ENCODE peak calls at places on chromosomes 3 and 15, in four cellular contexts. A, N, M and U are unnamed samples.

GRCh38 chr3:52983336-52983807 is 62.5 kb downstream of the SFMBT1 start:
- DNase-seq in A (no peak), N (no peak), M (no peak), U (no peak)

GRCh38 chr3:23389089-23389488 is 186.0 kb downstream of the UBE2E2 start:
- DNase-seq in A (no peak), N (peak; percentile 30), M (no peak), U (no peak)

GRCh38 chr3:128579927-128580326 is 70.7 kb downstream of the RPN1 start:
- DNase-seq in A (no peak), N (no peak), M (no peak), U (no peak)

GRCh38 chr3:194212869-194213320 is 76.9 kb downstream of the HES1 start:
- DNase-seq in A (no peak), N (peak; percentile 96), M (no peak), U (peak; percentile 82)

GRCh38 chr3:22685598-22685997 is 517.5 kb upstream of the UBE2E2 start:
- DNase-seq in A (no peak), N (no peak), M (no peak), U (no peak)

GRCh38 chr15:57947781-57948180 is 117.7 kb downstream of the ALDH1A2 start:
- DNase-seq in A (no peak), N (peak; percentile 27), M (no peak), U (no peak)

GRCh38 chr15:78075490-78076230 is 1.9 kb downstream of the TBC1D2B start:
- DNase-seq in A (peak; percentile 79), N (peak; percentile 56), M (no peak), U (peak; percentile 98)

GRCh38 chr3:49616061-49616460 is 58.1 kb upstream of the APEH start:
- DNase-seq in A (no peak), N (no peak), M (no peak), U (no peak)

GRCh38 chr3:53132347-53132746 is 2.1 kb upstream of the RFT1 start:
- DNase-seq in A (peak; percentile 63), N (no peak), M (no peak), U (no peak)

GRCh38 chr15:57503911-57504598 is 87.6 kb upstream of the MYZAP start:
- DNase-seq in A (no peak), N (no peak), M (no peak), U (no peak)

GRCh38 chr3:29686889-29687592 is 406.2 kb downstream of the RBMS3 start:
- DNase-seq in A (no peak), N (no peak), M (no peak), U (peak; percentile 82)

GRCh38 chr3:186821429-186822367 is 15.4 kb upstream of the RFC4 start:
- DNase-seq in A (no peak), N (peak; percentile 40), M (no peak), U (no peak)

GRCh38 chr3:138946554-138947302 is at the start of the genes FOXL2 and FOXL2NB:
- DNase-seq in A (peak; percentile 71), N (no peak), M (no peak), U (no peak)

GRCh38 chr3:167901087-167901486 is 165.6 kb downstream of the SERPINI1 start:
- DNase-seq in A (no peak), N (no peak), M (no peak), U (no peak)

GRCh38 chr3:8579101-8579500 is 65.5 kb downstream of the SSUH2 start:
- DNase-seq in A (no peak), N (no peak), M (no peak), U (no peak)

GRCh38 chr3:65230251-65231140 is 542.7 kb upstream of the ADAMTS9 start:
- DNase-seq in A (no peak), N (no peak), M (no peak), U (no peak)

GRCh38 chr3:188749010-188749617 is 422.7 kb upstream of the TPRG1 start:
- DNase-seq in A (no peak), N (peak; percentile 35), M (no peak), U (peak; percentile 70)

GRCh38 chr3:149723781-149724180 is 28.5 kb downstream of the COMMD2 start:
- DNase-seq in A (no peak), N (no peak), M (no peak), U (no peak)

GRCh38 chr15:100559330-100559729 is 30.6 kb upstream of the CERS3 start:
- DNase-seq in A (no peak), N (no peak), M (no peak), U (no peak)

GRCh38 chr3:81581966-81582599 is 179.4 kb downstream of the GBE1 start:
- DNase-seq in A (peak; percentile 47), N (peak; percentile 22), M (no peak), U (peak; percentile 71)

GRCh38 chr3:114756506-114757279 is 390.4 kb downstream of the ZBTB20 start:
- DNase-seq in A (no peak), N (no peak), M (no peak), U (no peak)

GRCh38 chr3:134327594-134327975 is 46.7 kb downstream of the AMOTL2 start:
- DNase-seq in A (no peak), N (no peak), M (no peak), U (no peak)

GRCh38 chr3:8157640-8158039 is 344.0 kb upstream of the LMCD1 start:
- DNase-seq in A (no peak), N (no peak), M (no peak), U (no peak)